ENCODE peak calls at places on chromosome 11, in four cellular contexts. V is activated CD4-positive, CD25-positive, alpha-beta regulatory T cell; B is NCI-H1105 treated with DMSO at 0.1 percent for 48 hours; M is T-helper 2 cell. C is an unnamed sample.

GRCh38 chr11:28822596-28822995 is 714.4 kb downstream of the METTL15 start:
- DNase-seq in V (no peak), B (no peak), M (no peak), C (no peak)

GRCh38 chr11:105790841-105791240 is 181.0 kb downstream of the GRIA4 start:
- DNase-seq in V (no peak), B (no peak), M (no peak), C (peak; percentile 2)

GRCh38 chr11:77084581-77085191 is 17.9 kb downstream of the CAPN5 start:
- DNase-seq in V (no peak), B (no peak), M (no peak), C (no peak)

GRCh38 chr11:12800032-12800671 is 125.9 kb downstream of the TEAD1 start:
- DNase-seq in V (no peak), B (peak; percentile 57), M (no peak), C (peak; percentile 28)

GRCh38 chr11:32137263-32137662 is 46.4 kb downstream of the RCN1 start:
- DNase-seq in V (no peak), B (no peak), M (no peak), C (peak; percentile 17)

GRCh38 chr11:65219930-65220213 is 38.1 kb downstream of the CAPN1 start:
- DNase-seq in V (no peak), B (no peak), M (no peak), C (no peak)

GRCh38 chr11:8766043-8766992 is 83.7 kb downstream of the RPL27A start:
- DNase-seq in V (no peak), B (no peak), M (no peak), C (no peak)

GRCh38 chr11:16933756-16934603 is 80.2 kb downstream of the PLEKHA7 start:
- DNase-seq in V (no peak), B (no peak), M (no peak), C (no peak)

GRCh38 chr11:83235825-83236224 is 42.3 kb downstream of the ANKRD42 start:
- DNase-seq in V (no peak), B (no peak), M (no peak), C (no peak)

GRCh38 chr11:10026514-10026913 is 267.5 kb downstream of the SBF2 start:
- DNase-seq in V (no peak), B (no peak), M (no peak), C (no peak)

GRCh38 chr11:44634401-44635281 is 69.2 kb downstream of the CD82 start:
- DNase-seq in V (no peak), B (peak; percentile 83), M (no peak), C (no peak)

GRCh38 chr11:66126808-66127555 is 56.9 kb downstream of the PACS1 start:
- DNase-seq in V (peak; percentile 10), B (peak; percentile 38), M (peak; percentile 39), C (no peak)

GRCh38 chr11:416051-416756 is 1.4 kb upstream of the SIGIRR start:
- DNase-seq in V (no peak), B (no peak), M (no peak), C (no peak)

GRCh38 chr11:118619444-118620205 is 12.2 kb downstream of the PHLDB1 start:
- DNase-seq in V (no peak), B (no peak), M (no peak), C (no peak)

GRCh38 chr11:112523477-112523876 is 262.8 kb upstream of the PLET1 start:
- DNase-seq in V (no peak), B (no peak), M (no peak), C (no peak)

GRCh38 chr11:1054143-1055108 is 17.9 kb upstream of the MUC6 start:
- DNase-seq in V (no peak), B (no peak), M (no peak), C (no peak)

GRCh38 chr11:26844963-26845362 is 123.1 kb upstream of the SLC5A12 start:
- DNase-seq in V (no peak), B (no peak), M (no peak), C (no peak)

GRCh38 chr11:76523147-76523546 is 78.3 kb downstream of the EMSY start:
- DNase-seq in V (no peak), B (peak; percentile 18), M (no peak), C (peak; percentile 58)

GRCh38 chr11:6357222-6357621 is 33.1 kb upstream of the SMPD1 start:
- DNase-seq in V (no peak), B (no peak), M (peak; percentile 9), C (peak; percentile 10)

GRCh38 chr11:32231909-32232493 is 141.1 kb downstream of the RCN1 start:
- DNase-seq in V (no peak), B (peak; percentile 36), M (no peak), C (no peak)

GRCh38 chr11:74466916-74467885 is at the start of gene KCNE3:
- DNase-seq in V (no peak), B (no peak), M (no peak), C (peak; percentile 29)

GRCh38 chr11:103737791-103738190 is 298.6 kb upstream of the DDI1 start:
- DNase-seq in V (no peak), B (no peak), M (no peak), C (no peak)

GRCh38 chr11:68077617-68078592 is 39.1 kb downstream of the TCIRG1 start:
- DNase-seq in V (no peak), B (peak; percentile 11), M (no peak), C (no peak)

GRCh38 chr11:11078344-11078743 is 220.5 kb upstream of the ZBED5 start:
- DNase-seq in V (no peak), B (no peak), M (no peak), C (no peak)

GRCh38 chr11:86660011-86660595 is 12.3 kb downstream of the ME3 start:
- DNase-seq in V (no peak), B (no peak), M (no peak), C (no peak)

GRCh38 chr11:44308256-44308922 is 1.6 kb downstream of the ALX4 start:
- DNase-seq in V (no peak), B (no peak), M (no peak), C (no peak)

GRCh38 chr11:3174387-3174786 is 9.3 kb upstream of the OSBPL5 start:
- DNase-seq in V (no peak), B (no peak), M (no peak), C (no peak)